ENCODE peak calls at places on chromosomes 3 and 15, in six cellular contexts. N is psoas muscle, K is breast epithelium, M is tibial nerve, D is transverse colon, I is testis. X is an unnamed sample. For H3K9me3 and H3K4me1, the result is how much of the 10 kb centered on the place peaks cover.

GRCh38 chr3:114290911-114291901 is 2.6 kb upstream of the TIGIT start:
- DNase-seq in I (peak), M (peak), D (peak), K (no peak), N (peak), X (peak)

GRCh38 chr3:47469616-47470015 is 6.1 kb downstream of the SCAP start:
- DNase-seq in D (peak), M (no peak), I (peak), N (no peak), K (no peak), X (no peak)

GRCh38 chr3:170692720-170693119 is 106.8 kb upstream of the SLC7A14 start:
- DNase-seq in N (no peak), D (no peak), K (no peak), I (no peak), M (no peak), X (no peak)

GRCh38 chr15:57019496-57020160 is 101.2 kb downstream of the TCF12 start:
- DNase-seq in I (no peak), N (no peak), K (no peak), M (no peak), D (no peak), X (no peak)

GRCh38 chr3:52119826-52120225 is 34.4 kb downstream of the POC1A start:
- DNase-seq in M (no peak), K (no peak), I (no peak), N (peak), D (no peak), X (peak)

GRCh38 chr3:181948286-181948685 is 236.6 kb downstream of the SOX2 start:
- DNase-seq in M (no peak), I (no peak), N (no peak), K (no peak), D (no peak), X (no peak)

GRCh38 chr3:5330152-5330810 is 142.8 kb downstream of the EDEM1 start:
- DNase-seq in K (no peak), M (no peak), D (no peak), N (no peak), I (no peak), X (no peak)

GRCh38 chr3:58588030-58588614 is 10.9 kb upstream of the FAM107A start:
- DNase-seq in N (no peak), I (no peak), M (no peak), K (no peak), D (no peak), X (peak)

GRCh38 chr15:56040081-56041035 is 46.9 kb upstream of the NEDD4 start:
- DNase-seq in D (peak), K (no peak), N (peak), I (peak), M (peak), X (peak)

GRCh38 chr3:52536369-52537164 is at the start of gene UQCC5:
- DNase-seq in D (peak), N (peak), M (peak), K (peak), I (peak), X (peak)

GRCh38 chr3:121916189-121916588 is 22.0 kb downstream of the SLC15A2 start:
- DNase-seq in M (no peak), I (no peak), D (no peak), K (no peak), N (no peak), X (peak)

GRCh38 chr15:25780479-25781255 is 82.5 kb downstream of the ATP10A start:
- DNase-seq in M (no peak), N (no peak), I (no peak), K (peak), D (no peak), X (no peak)

DNA sequence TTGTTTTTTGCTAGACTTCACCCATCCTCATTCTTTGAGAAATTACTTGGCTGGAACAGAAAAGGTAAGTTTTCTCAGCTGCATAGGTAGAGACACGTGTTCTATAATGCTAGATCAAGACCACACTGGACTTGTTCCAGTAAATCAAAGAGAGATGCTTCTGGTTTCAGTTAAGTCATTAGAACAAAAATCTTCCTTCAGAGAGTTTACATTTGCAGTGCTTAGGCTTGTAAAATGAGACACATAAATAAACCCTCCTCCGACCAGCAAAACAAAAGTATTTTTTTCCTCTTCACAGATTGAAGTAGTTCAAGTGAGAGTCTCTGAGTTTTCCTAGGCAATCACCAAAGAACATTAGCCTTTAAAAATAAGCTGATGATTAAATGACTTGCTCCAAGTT is 87.3 kb upstream of the PROK2 start:
- DNase-seq in N (no peak), K (no peak), D (no peak), I (no peak), M (no peak), X (no peak)
- H3K9me3 ChIP-seq in N (under half), K (under half), D (under half), I (under half), M (under half), X (under half)

DNA sequence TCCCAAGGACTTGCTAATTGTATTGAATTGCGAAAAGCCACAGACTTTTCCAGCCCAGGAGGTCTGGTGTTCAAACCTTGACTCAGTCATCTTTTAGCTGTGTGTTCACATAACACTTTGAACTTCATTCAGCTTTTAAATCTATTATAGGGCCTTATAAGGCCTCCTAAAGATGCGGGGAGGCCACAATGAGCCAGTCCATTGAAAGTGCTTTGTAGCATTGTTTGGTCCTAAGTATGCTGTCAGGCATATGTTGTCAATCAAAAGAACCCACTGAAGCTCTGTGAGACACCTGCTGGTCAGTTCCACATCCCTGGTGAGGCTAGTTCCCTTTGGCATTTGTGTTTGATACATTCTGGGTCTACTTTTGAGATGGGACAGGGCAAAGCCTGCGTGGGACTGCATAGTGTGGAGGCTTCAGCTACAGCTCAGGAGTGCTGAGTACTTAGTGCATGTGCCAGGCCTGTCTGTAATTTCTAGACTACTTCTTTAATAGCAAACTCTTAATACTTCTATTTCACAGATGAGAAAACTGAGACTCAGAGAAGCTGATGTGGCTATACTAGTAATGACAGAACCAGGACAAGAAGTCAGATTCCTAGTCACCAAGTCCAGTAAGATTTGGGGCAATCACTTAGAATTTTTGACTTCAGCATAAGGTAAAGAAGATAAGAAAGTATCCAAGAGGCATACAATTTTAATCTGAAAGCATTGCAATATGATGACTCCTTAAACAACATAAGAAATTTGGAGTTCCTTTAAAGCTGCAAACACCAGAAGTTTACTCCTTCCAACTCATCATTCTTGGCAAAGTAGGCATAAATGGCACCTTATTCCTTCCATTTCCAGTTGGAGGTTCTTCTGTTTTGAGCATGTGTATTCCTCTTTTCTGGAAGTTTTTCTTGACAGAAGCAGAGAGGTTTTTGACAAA is 213.0 kb downstream of the PDCD6IP start:
- DNase-seq in I (no peak), D (no peak), K (no peak), M (no peak), N (no peak), X (no peak)
- TF ChIP-seq CTCF in I (no peak), D (no peak), K (no peak), M (no peak), N (peak), X (no peak)

GRCh38 chr15:76335129-76335850 is 1.3 kb upstream of the ISL2 start:
- DNase-seq in D (no peak), M (no peak), I (no peak), N (no peak), K (no peak), X (peak)
- H3K4me1 ChIP-seq in D (under half), M (under half), I (under half), N (under half), K (under half), X (under half)

DNA sequence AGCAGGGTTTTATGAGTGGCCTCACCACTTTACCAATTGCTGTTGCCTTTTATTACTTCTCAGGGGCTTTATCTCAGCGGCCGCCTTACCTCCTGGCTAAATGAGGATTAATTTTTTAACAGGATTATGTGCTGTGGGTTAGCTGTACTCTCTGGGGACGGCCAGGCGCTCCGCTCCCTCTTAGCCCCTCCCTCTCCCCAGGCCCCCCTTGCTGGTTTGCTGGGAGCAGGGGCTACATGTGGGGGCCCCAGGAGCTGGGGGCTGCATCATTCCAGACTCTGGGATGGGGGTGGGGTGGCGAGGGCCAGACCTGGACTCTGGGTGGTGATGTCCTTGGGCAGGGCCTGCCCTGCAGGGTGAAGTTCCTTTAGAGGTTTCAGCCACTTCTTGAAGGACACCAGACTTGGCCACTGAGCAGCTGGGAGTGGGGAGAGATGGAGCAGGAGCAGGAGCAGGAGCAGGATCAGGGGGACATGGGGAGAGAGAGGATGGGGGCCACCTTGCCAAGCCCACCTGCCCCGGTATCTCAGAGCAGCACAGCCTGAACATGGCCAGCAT is 196.1 kb downstream of the GOLGA6L6 start:
- DNase-seq in N (peak), I (no peak), K (no peak), M (no peak), D (no peak), X (no peak)
- H3K9me3 ChIP-seq in N (under half), I (under half), K (half or more), M (under half), D (under half), X (half or more)

GRCh38 chr15:79025802-79026201 is 64.8 kb downstream of the RASGRF1 start:
- DNase-seq in N (no peak), D (no peak), I (no peak), M (no peak), K (no peak), X (no peak)

GRCh38 chr15:79023546-79023890 is 67.1 kb downstream of the RASGRF1 start:
- DNase-seq in D (no peak), M (no peak), N (no peak), K (no peak), I (no peak), X (no peak)

GRCh38 chr15:79027532-79028410 is 62.8 kb downstream of the RASGRF1 start:
- DNase-seq in M (no peak), K (no peak), I (no peak), D (no peak), N (no peak), X (no peak)

GRCh38 chr15:79023918-79024317 is 66.7 kb downstream of the RASGRF1 start:
- DNase-seq in M (no peak), K (no peak), I (no peak), D (no peak), N (no peak), X (no peak)

GRCh38 chr15:79025201-79025600 is 65.4 kb downstream of the RASGRF1 start:
- DNase-seq in K (no peak), M (no peak), N (no peak), I (no peak), D (peak), X (peak)
- TF ChIP-seq CTCF in K (no peak), M (no peak), N (no peak), I (no peak), D (no peak), X (no peak)

GRCh38 chr3:37168896-37169295 is 5.5 kb downstream of the LRRFIP2 start:
- DNase-seq in N (no peak), I (no peak), D (no peak), M (no peak), K (no peak), X (no peak)

GRCh38 chr3:37170513-37170912 is 3.9 kb downstream of the LRRFIP2 start:
- DNase-seq in I (no peak), K (no peak), M (no peak), N (no peak), D (no peak), X (no peak)

GRCh38 chr3:37173806-37174205 is 576 bp downstream of the LRRFIP2 start:
- DNase-seq in N (no peak), I (no peak), D (no peak), K (no peak), M (no peak), X (no peak)

GRCh38 chr3:37170097-37170496 is 4.3 kb downstream of the LRRFIP2 start:
- DNase-seq in D (no peak), N (no peak), I (no peak), K (no peak), M (no peak), X (peak)

DNA sequence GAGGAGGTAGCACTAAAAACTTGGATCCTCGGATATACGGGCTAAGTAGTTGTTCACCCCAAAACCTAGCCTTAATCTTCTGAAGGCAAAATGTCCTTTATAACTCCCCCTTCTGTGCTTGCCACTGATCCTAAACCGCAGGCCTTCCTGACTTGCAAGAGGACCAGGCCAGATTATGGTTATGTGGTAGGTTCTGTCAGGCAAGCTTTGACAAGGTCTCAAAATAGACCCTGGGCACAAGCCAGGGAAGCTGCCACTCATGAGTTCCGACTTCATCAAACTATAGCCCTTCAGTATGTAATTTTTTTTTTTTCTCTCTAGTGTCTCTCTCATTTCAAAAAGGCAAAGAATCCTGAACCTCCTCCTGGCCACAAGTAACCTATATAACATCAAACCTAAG is 3.2 kb downstream of the LRRFIP2 start:
- DNase-seq in I (no peak), N (peak), K (no peak), M (no peak), D (no peak), X (no peak)
- H3K4me1 ChIP-seq in I (under half), N (half or more), K (under half), M (under half), D (half or more), X (under half)

GRCh38 chr3:178990293-178990692 is 81.3 kb downstream of the ZMAT3 start:
- DNase-seq in M (no peak), I (no peak), D (no peak), K (no peak), N (no peak), X (no peak)
- H3K9me3 ChIP-seq in M (under half), I (under half), D (under half), K (under half), N (under half), X (under half)

GRCh38 chr15:74425634-74426033 is 8.1 kb downstream of the SEMA7A start:
- DNase-seq in N (no peak), D (no peak), K (no peak), I (no peak), M (no peak), X (no peak)

GRCh38 chr15:74424901-74425528 is 8.7 kb downstream of the SEMA7A start:
- DNase-seq in I (no peak), D (no peak), N (no peak), M (no peak), K (no peak), X (no peak)

GRCh38 chr15:74427607-74428441 is 5.9 kb downstream of the SEMA7A start:
- DNase-seq in D (no peak), M (no peak), K (no peak), I (no peak), N (no peak), X (no peak)

GRCh38 chr15:74428442-74428787 is 5.3 kb downstream of the SEMA7A start:
- DNase-seq in K (no peak), N (no peak), D (no peak), M (no peak), I (peak), X (no peak)

GRCh38 chr15:74426404-74427281 is 7.1 kb downstream of the SEMA7A start:
- DNase-seq in I (no peak), D (no peak), M (no peak), K (no peak), N (no peak), X (no peak)
- TF ChIP-seq CTCF in I (no peak), D (no peak), M (no peak), K (no peak), N (no peak), X (no peak)

DNA sequence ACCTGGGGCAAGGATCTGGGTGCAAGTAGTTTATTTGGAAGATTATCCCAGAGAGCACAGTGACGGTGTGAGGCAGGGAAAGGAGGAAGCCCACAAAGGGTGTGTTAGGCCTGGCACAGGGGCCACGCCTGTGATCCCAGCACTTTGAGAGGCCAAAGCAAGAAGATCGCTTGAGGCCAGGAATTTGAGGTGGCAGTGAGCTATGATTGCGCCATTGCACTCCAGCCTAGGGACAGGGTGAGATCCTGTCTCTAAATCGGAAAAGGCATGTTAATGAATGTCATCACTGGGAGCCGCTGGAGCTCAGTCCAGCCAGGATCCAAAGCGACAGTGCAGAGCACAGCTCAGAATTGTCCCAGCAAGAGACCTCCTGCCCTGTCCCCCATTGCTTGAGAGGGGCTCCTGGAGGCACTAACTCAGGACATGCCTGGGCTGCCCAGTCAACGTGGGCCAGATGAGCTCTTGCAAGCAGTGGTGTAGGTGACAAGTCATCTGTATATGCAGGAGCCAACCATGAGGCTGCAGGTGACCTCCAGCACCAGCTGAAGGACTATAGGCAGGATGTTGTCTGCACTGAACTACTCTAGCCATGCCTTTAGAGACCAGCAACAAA is 15.0 kb upstream of the FBLN2 start:
- DNase-seq in M (no peak), K (no peak), I (no peak), D (no peak), N (peak), X (no peak)
- H3K4me1 ChIP-seq in M (half or more), K (under half), I (under half), D (under half), N (under half), X (under half)

DNA sequence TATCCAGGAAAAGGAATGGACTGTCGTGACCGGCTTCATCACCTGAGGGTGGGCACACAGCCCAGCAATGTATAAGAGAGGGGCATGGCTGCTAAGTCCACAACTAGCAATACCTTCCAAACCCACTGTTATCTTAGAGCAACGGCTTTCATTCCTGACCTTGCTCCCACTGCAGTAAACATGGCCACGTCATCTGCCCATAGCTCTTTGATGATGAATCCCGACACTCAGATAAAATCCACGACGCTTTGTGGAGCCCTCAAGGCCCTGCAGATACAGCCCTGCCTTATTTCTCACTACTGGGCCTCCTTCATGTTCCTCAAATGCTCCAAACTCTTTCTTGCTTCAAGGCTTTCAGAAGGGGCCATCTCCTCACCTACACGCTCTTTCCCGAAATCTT is 114.0 kb downstream of the ADAMTS17 start:
- DNase-seq in M (no peak), K (no peak), N (no peak), I (no peak), D (no peak), X (no peak)
- H3K9me3 ChIP-seq in M (under half), K (under half), N (under half), I (under half), D (under half), X (under half)

X was measured in mucosa of descending colon.